ENCODE peak calls at places on chromosomes 6 and 20, in seven cellular contexts. U, C, D, W, B, F and N are unnamed samples. For H3K27me3, the result is how much of the 10 kb centered on the place peaks cover.

GRCh38 chr6:107116328-107116892 is 1.1 kb upstream of the BEND3 start:
- DNase-seq in F (no peak), D (no peak), C (no peak), W (peak), B (peak), U (peak), N (peak)

GRCh38 chr6:52523363-52524207 is 53.3 kb downstream of the TRAM2 start:
- DNase-seq in B (no peak), C (no peak), D (no peak), F (no peak), U (no peak), W (no peak), N (no peak)

GRCh38 chr6:4707011-4707410 is 69.2 kb upstream of the CDYL start:
- DNase-seq in B (no peak), D (no peak), W (no peak), C (no peak), U (no peak), F (no peak), N (no peak)

GRCh38 chr6:120960761-120961160 is 373.5 kb downstream of the TBC1D32 start:
- DNase-seq in B (no peak), C (no peak), F (no peak), U (no peak), D (no peak), W (no peak), N (no peak)

GRCh38 chr6:6918216-6918983 is 189.4 kb upstream of the RREB1 start:
- DNase-seq in D (no peak), B (no peak), F (no peak), C (no peak), U (no peak), W (no peak), N (no peak)

GRCh38 chr6:142242269-142242668 is 59.5 kb upstream of the ADGRG6 start:
- DNase-seq in U (no peak), W (peak), F (no peak), B (no peak), D (no peak), C (no peak), N (no peak)

GRCh38 chr6:127266892-127267741 is 453 bp downstream of the RNF146 start:
- DNase-seq in U (peak), F (peak), W (peak), D (peak), B (peak), C (peak), N (peak)

GRCh38 chr20:48358176-48358575 is 469.6 kb downstream of the PREX1 start:
- DNase-seq in U (no peak), B (no peak), C (no peak), W (no peak), D (no peak), F (no peak), N (no peak)

GRCh38 chr20:36340593-36340990 is 34.5 kb downstream of the DLGAP4 start:
- DNase-seq in W (no peak), C (no peak), B (no peak), D (no peak), U (no peak), F (peak), N (no peak)

GRCh38 chr6:101085327-101085726 is 204.2 kb upstream of the ASCC3 start:
- DNase-seq in W (peak), U (no peak), B (no peak), C (no peak), F (no peak), D (no peak), N (no peak)

DNA sequence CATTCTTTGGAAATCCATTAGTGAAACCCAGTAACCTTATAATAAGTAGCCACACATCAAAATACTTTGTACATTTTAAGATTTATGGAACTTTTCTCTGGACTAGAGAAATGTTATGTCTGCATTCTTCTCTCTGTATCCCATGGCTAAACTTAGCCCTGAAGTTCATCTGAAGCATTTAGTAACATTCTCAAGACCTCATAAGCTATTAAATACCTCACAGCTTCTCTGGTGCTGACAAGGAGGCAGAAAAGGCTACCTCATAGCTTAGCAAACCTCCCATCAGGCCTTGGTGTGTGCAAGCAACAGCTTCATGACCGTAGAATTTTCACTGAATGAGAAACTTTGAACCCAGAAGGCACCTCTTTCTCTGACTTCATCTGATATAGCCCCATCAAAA is 38.9 kb upstream of the HDGFL1 start:
- DNase-seq in D (no peak), W (no peak), F (no peak), B (no peak), C (no peak), U (no peak), N (no peak)
- H3K4me3 ChIP-seq in D (no peak), W (no peak), F (no peak), B (no peak), C (no peak), U (no peak), N (no peak)

GRCh38 chr6:41638801-41639555 is 710 bp downstream of the MDFI start:
- DNase-seq in W (peak), F (no peak), C (no peak), U (no peak), D (no peak), B (no peak), N (peak)
- H3K27me3 ChIP-seq in W (half or more), F (under half), C (under half), U (under half), D (under half), B (under half), N (under half)

GRCh38 chr6:18053555-18054445 is 66.4 kb upstream of the KIF13A start:
- DNase-seq in C (no peak), W (no peak), B (no peak), U (peak), F (no peak), D (no peak), N (no peak)
- H3K4me3 ChIP-seq in C (no peak), W (no peak), B (no peak), U (no peak), F (no peak), D (no peak), N (no peak)

DNA sequence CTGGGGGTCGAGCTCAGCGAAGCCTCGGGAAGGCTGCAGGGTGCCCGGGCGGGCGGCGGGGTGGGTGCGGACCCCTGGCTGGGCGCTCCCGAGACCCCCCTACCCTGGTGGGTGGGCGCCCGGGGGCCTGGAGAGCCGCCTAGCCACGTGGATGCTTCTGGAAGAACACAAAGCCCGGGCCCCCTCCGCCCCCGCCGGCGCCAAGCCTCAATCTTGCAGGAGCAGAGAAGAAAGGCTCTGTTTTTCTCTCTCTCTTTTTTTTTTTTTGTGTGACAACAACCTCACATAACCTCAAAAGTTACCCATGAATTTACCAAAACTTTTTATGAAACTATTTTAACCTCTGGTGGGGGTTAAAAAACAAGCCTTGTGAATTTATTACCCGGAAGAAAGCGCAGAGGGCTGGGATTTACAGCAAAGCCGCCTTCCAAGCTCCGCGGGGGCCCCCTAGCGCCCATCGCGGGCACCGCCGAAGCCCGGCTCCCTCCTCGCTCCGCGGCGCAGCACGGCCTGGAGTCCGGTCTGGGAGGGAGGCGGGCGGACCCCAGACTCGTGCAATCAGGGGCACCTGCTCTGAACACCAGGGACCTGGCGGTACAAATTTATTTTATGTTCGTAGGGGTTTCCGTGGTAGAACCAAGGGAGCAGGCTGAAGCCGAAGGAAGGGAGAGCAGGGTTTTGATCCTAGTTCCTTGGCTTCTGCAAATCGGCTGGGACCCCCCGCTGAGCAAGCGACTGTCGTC is 58.8 kb downstream of the ZNF831 start:
- DNase-seq in W (peak), C (peak), B (peak), F (peak), U (peak), D (peak), N (peak)
- H3K27me3 ChIP-seq in W (under half), C (under half), B (under half), F (under half), U (under half), D (under half), N (under half)

GRCh38 chr6:47789553-47789952 is 7.7 kb downstream of the OPN5 start:
- DNase-seq in D (no peak), W (peak), U (no peak), C (no peak), F (no peak), B (no peak), N (peak)

GRCh38 chr6:47792216-47792733 is 10.4 kb downstream of the OPN5 start:
- DNase-seq in U (no peak), C (no peak), D (no peak), F (no peak), B (no peak), W (no peak), N (no peak)

GRCh38 chr6:47787620-47788497 is 6.0 kb downstream of the OPN5 start:
- DNase-seq in D (no peak), U (peak), C (peak), F (peak), B (peak), W (peak), N (peak)

GRCh38 chr6:47785187-47785586 is 3.4 kb downstream of the OPN5 start:
- DNase-seq in D (no peak), C (no peak), B (no peak), F (no peak), U (no peak), W (no peak), N (no peak)

GRCh38 chr6:47788498-47788884 is 6.7 kb downstream of the OPN5 start:
- DNase-seq in U (no peak), F (no peak), W (no peak), B (no peak), C (no peak), D (no peak), N (no peak)
- H3K4me3 ChIP-seq in U (no peak), F (no peak), W (peak), B (no peak), C (no peak), D (no peak), N (no peak)

DNA sequence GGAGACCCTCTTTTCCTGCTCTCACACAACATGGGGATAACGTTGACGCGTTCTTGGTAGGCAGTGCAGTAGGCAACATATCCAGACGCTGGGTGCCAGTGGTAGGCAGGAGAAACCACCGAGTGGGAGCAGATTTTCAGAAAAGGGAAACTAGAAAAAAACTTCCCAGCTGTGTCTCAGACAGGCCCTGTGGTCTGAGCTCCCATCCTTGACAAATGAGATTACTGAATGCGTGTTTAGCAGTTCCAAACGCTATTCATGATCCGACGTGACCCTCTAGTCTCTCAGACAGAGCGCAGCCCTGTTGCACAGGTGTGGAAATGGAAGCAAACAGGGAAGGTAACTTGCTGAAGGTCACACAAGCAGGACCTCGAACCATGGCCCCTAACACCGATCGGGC is 83.9 kb upstream of the DUSP22 start:
- DNase-seq in F (no peak), U (no peak), B (no peak), C (no peak), D (no peak), W (no peak), N (no peak)
- H3K27me3 ChIP-seq in F (under half), U (under half), B (under half), C (under half), D (under half), W (under half), N (under half)

DNA sequence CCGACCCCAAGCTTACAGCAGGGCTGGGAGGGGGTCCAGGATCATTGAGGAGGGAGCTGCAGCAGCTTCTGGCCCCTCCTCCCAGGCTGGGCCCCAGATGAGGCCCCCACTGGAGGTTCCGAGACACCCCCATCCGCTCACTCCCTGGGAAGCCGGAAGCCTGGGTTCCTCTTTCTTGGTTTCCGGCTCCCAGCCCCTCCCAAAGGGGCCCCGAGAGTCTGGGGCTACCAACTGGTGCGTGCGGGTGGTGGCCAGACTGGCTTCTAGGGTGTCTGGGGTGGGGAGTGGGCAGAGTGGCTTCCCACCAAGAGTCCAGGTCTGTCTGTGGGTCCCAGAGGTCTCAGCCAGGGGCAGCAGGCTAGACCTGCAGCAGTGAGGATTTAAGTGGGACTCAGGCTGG is 2.2 kb downstream of the RGS19 start:
- DNase-seq in B (no peak), C (no peak), D (no peak), W (no peak), U (peak), F (no peak), N (no peak)
- H3K4me3 ChIP-seq in B (no peak), C (no peak), D (no peak), W (no peak), U (peak), F (no peak), N (no peak)